ENCODE peak calls at places on chromosomes 2 and 18, in eight cellular contexts. G is stimulated activated CD4-positive, alpha-beta T cell treated with anti-CD3 and anti-CD28 coated beads, Interleukin-2, amount 100 ng/mL, for 4 hours; T is AG08396; M is hypothalamus; C is B cell; H is PC-9; F is iris pigment epithelial cell; Y is kidney epithelial cell. A is an unnamed sample.

GRCh38 chr2:164661349-164661748 is 40.1 kb upstream of the GRB14 start:
- DNase-seq in C (no peak), Y (no peak), G (no peak), H (no peak), F (peak), M (no peak), T (no peak), A (no peak)

GRCh38 chr2:141699573-141699972 is 431.2 kb downstream of the LRP1B start:
- DNase-seq in G (no peak), T (no peak), M (no peak), F (no peak), Y (no peak), C (no peak), H (no peak), A (no peak)

GRCh38 chr2:71843391-71843850 is 304.2 kb downstream of the CYP26B1 start:
- DNase-seq in M (no peak), Y (peak), G (no peak), T (peak), C (no peak), F (peak), H (no peak), A (no peak)

GRCh38 chr2:72146357-72147302 is 1.0 kb downstream of the CYP26B1 start:
- DNase-seq in M (no peak), Y (no peak), C (no peak), G (no peak), T (no peak), H (no peak), F (no peak), A (no peak)

GRCh38 chr2:29995241-29995640 is 73.9 kb upstream of the ALK start:
- DNase-seq in C (no peak), F (no peak), H (no peak), G (no peak), M (no peak), T (no peak), Y (no peak), A (no peak)

GRCh38 chr2:173830169-173830568 is 135.0 kb downstream of the SP3 start:
- DNase-seq in G (no peak), T (no peak), M (no peak), C (no peak), F (no peak), H (no peak), Y (no peak), A (no peak)

GRCh38 chr2:42328148-42328833 is 32.7 kb downstream of the COX7A2L start:
- DNase-seq in H (no peak), M (no peak), F (peak), Y (no peak), T (no peak), C (peak), G (no peak), A (peak)

GRCh38 chr2:60555066-60555793 is 1.8 kb upstream of the BCL11A start:
- DNase-seq in G (peak), M (no peak), H (no peak), T (peak), Y (peak), F (peak), C (peak), A (peak)

GRCh38 chr2:187988348-187988747 is 303.3 kb upstream of the GULP1 start:
- DNase-seq in F (no peak), T (no peak), G (no peak), C (peak), H (no peak), Y (no peak), M (no peak), A (no peak)

GRCh38 chr2:217412299-217412698 is 552.4 kb upstream of the TNP1 start:
- DNase-seq in C (no peak), Y (no peak), T (no peak), M (no peak), H (no peak), F (no peak), G (no peak), A (no peak)

GRCh38 chr2:19349911-19350677 is 8.3 kb downstream of the OSR1 start:
- DNase-seq in T (no peak), G (no peak), C (peak), F (peak), H (no peak), M (peak), Y (no peak), A (no peak)

GRCh38 chr2:215791481-215791937 is 221.8 kb downstream of the MREG start:
- DNase-seq in Y (no peak), H (peak), C (no peak), F (no peak), T (no peak), M (no peak), G (no peak), A (no peak)

GRCh38 chr2:128467321-128467901 is 148.7 kb upstream of the HS6ST1 start:
- DNase-seq in T (no peak), C (no peak), Y (no peak), G (no peak), M (no peak), F (no peak), H (no peak), A (no peak)

GRCh38 chr2:239669181-239669898 is 268.5 kb upstream of the HDAC4 start:
- DNase-seq in H (no peak), M (no peak), G (no peak), Y (no peak), C (no peak), T (no peak), F (no peak), A (no peak)

GRCh38 chr2:175926272-175926671 is 75.8 kb downstream of the LNPK start:
- DNase-seq in Y (no peak), G (no peak), H (no peak), M (no peak), T (peak), C (no peak), F (peak), A (no peak)

GRCh38 chr2:74316616-74317295 is 26.5 kb downstream of the SLC4A5 start:
- DNase-seq in G (no peak), T (no peak), F (peak), Y (no peak), C (no peak), M (no peak), H (no peak), A (no peak)

GRCh38 chr18:60209042-60209441 is 163.5 kb downstream of the MC4R start:
- DNase-seq in F (no peak), M (no peak), T (no peak), H (no peak), Y (no peak), G (no peak), C (no peak), A (no peak)

GRCh38 chr18:11660691-11661090 is 28.4 kb upstream of the GNAL start:
- DNase-seq in M (no peak), C (no peak), Y (no peak), H (no peak), T (no peak), F (no peak), G (no peak), A (no peak)

GRCh38 chr2:41879367-41879871 is 168.4 kb upstream of the PKDCC start:
- DNase-seq in C (no peak), H (no peak), M (no peak), Y (no peak), G (no peak), F (no peak), T (no peak), A (no peak)

A was measured in GM19239.